ENCODE peak calls at places on chromosomes 16 and 17, in seven cellular contexts. C is T-helper 2 cell; L is NCI-H748 treated with DMSO at 0.1 percent for 48 hours; W is ascending aorta; V is stimulated activated CD4-positive, alpha-beta T cell treated with anti-CD3 and anti-CD28 coated beads, Interleukin-2, amount 100 ng/mL, for 24 hours; Q is lower leg skin; J is activated T-cell treated with anti-CD3 and anti-CD28 coated beads for 48 hours. X is an unnamed sample.

GRCh38 chr17:9971991-9972390 is 66.9 kb upstream of the RCVRN start:
- DNase-seq in W (peak; percentile 70), C (no peak), J (no peak), V (no peak), L (no peak), Q (peak; percentile 95), X (no peak)

GRCh38 chr17:45320349-45320930 is 3.6 kb upstream of the MAP3K14 start:
- DNase-seq in J (no peak), Q (no peak), C (no peak), V (no peak), L (no peak), W (no peak), X (no peak)

GRCh38 chr17:19876524-19877161 is 8.9 kb upstream of the ULK2 start:
- DNase-seq in C (no peak), J (no peak), Q (peak; percentile 88), W (peak; percentile 70), V (peak; percentile 26), L (no peak), X (no peak)

GRCh38 chr16:10616744-10617640 is 36.6 kb upstream of the EMP2 start:
- DNase-seq in V (no peak), L (no peak), C (no peak), W (no peak), Q (peak; percentile 90), J (no peak), X (no peak)

GRCh38 chr17:72730091-72730490 is 362.4 kb downstream of the SLC39A11 start:
- DNase-seq in L (no peak), C (no peak), W (no peak), Q (no peak), V (no peak), J (no peak), X (no peak)

GRCh38 chr16:89401641-89402445 is 88.5 kb downstream of the ANKRD11 start:
- DNase-seq in V (no peak), C (no peak), L (no peak), W (no peak), Q (no peak), J (no peak), X (peak; percentile 17)

GRCh38 chr17:40516581-40517285 is 15.3 kb upstream of the TNS4 start:
- DNase-seq in L (no peak), W (peak; percentile 31), J (peak; percentile 32), Q (peak; percentile 82), V (peak; percentile 57), C (no peak), X (no peak)

GRCh38 chr16:81515721-81516120 is 71.1 kb downstream of the CMIP start:
- DNase-seq in C (no peak), W (no peak), Q (no peak), V (no peak), J (no peak), L (no peak), X (no peak)

GRCh38 chr16:49018259-49018931 is 263.2 kb downstream of the CBLN1 start:
- DNase-seq in J (no peak), Q (no peak), W (no peak), L (no peak), C (no peak), V (no peak), X (no peak)

GRCh38 chr17:78230252-78230962 is 1.0 kb upstream of the TMEM235 start:
- DNase-seq in L (no peak), C (no peak), Q (no peak), V (no peak), W (no peak), J (no peak), X (no peak)

GRCh38 chr17:2176484-2177175 is 121.7 kb downstream of the HIC1 start:
- DNase-seq in L (no peak), W (no peak), C (no peak), V (no peak), Q (peak; percentile 68), J (no peak), X (no peak)

GRCh38 chr17:19728114-19728495 is 11.7 kb upstream of the SLC47A2 start:
- DNase-seq in W (peak; percentile 90), C (no peak), V (no peak), Q (peak; percentile 97), L (peak; percentile 77), J (no peak), X (no peak)

GRCh38 chr17:31067699-31068184 is 27.0 kb upstream of the NF1 start:
- DNase-seq in J (no peak), V (no peak), L (no peak), Q (no peak), C (no peak), W (no peak), X (peak; percentile 9)

GRCh38 chr16:86669285-86669805 is 91.0 kb downstream of the FOXL1 start:
- DNase-seq in C (no peak), W (no peak), Q (peak; percentile 74), J (no peak), L (no peak), V (no peak), X (no peak)

GRCh38 chr17:14813649-14814048 is 451.5 kb downstream of the PMP22 start:
- DNase-seq in W (no peak), L (no peak), C (no peak), Q (no peak), V (no peak), J (no peak), X (no peak)

GRCh38 chr17:32331243-32332040 is 10.5 kb downstream of the C17orf75 start:
- DNase-seq in V (no peak), Q (no peak), C (no peak), W (no peak), L (no peak), J (no peak), X (no peak)

GRCh38 chr17:63848834-63849689 is 6.6 kb upstream of the SMARCD2 start:
- DNase-seq in L (no peak), W (peak; percentile 95), C (peak; percentile 87), J (peak; percentile 95), Q (peak; percentile 98), V (peak; percentile 99), X (no peak)

GRCh38 chr16:30761928-30762902 is at the start of the genes CFAP119 and RNF40:
- DNase-seq in Q (peak; percentile 99), V (peak; percentile 92), W (peak; percentile 98), C (peak; percentile 80), L (peak; percentile 89), J (peak; percentile 90), X (peak; percentile 97)

GRCh38 chr17:29112780-29113295 is 67.4 kb downstream of the MYO18A start:
- DNase-seq in C (no peak), L (no peak), Q (no peak), W (peak; percentile 80), J (no peak), V (no peak), X (no peak)

GRCh38 chr16:50531901-50532300 is 16.3 kb upstream of the NKD1 start:
- DNase-seq in V (no peak), C (no peak), Q (peak; percentile 26), W (peak; percentile 9), L (no peak), J (no peak), X (no peak)

GRCh38 chr16:26050489-26050888 is 358.7 kb downstream of the HS3ST4 start:
- DNase-seq in C (no peak), L (no peak), V (no peak), Q (peak; percentile 9), J (no peak), W (no peak), X (no peak)

GRCh38 chr17:72699566-72699965 is 392.9 kb downstream of the SLC39A11 start:
- DNase-seq in Q (no peak), W (no peak), C (no peak), V (no peak), J (no peak), L (no peak), X (no peak)

GRCh38 chr17:3398310-3398709 is at the start of gene OR1E1:
- DNase-seq in C (no peak), W (no peak), L (no peak), J (no peak), V (no peak), Q (no peak), X (no peak)

X was measured in NCI-H2227 treated with DMSO at 0.1 percent for 48 hours.